ENCODE peak calls at places on chromosomes 5 and 9, in five cellular contexts. Z, R, I, V and A are unnamed samples. For H3K4me1, the result is how much of the 10 kb centered on the place peaks cover.

GRCh38 chr9:133151601-133152525 is 11.9 kb downstream of the GBGT1 start:
- DNase-seq in Z (no peak), I (no peak), R (no peak), V (peak), A (no peak)

GRCh38 chr9:69499959-69500358 is 172.2 kb downstream of the APBA1 start:
- DNase-seq in R (no peak), I (no peak), Z (no peak), V (no peak), A (no peak)

GRCh38 chr5:172796306-172796705 is 25.3 kb upstream of the DUSP1 start:
- DNase-seq in R (no peak), Z (no peak), V (peak), I (peak), A (no peak)

GRCh38 chr9:131478421-131478868 is 24.3 kb upstream of the POMT1 start:
- DNase-seq in I (no peak), Z (no peak), R (no peak), V (peak), A (peak)

GRCh38 chr9:127874301-127875216 is 2.9 kb downstream of the AK1 start:
- DNase-seq in R (no peak), V (no peak), Z (no peak), I (peak), A (no peak)

GRCh38 chr5:150615141-150615699 is 25.2 kb upstream of the SYNPO start:
- DNase-seq in V (no peak), R (no peak), I (peak), Z (peak), A (no peak)

GRCh38 chr9:35517136-35517535 is 27.2 kb downstream of the RUSC2 start:
- DNase-seq in Z (no peak), I (no peak), V (no peak), R (no peak), A (no peak)

GRCh38 chr5:179870403-179870903 is 11.8 kb upstream of the MRNIP start:
- DNase-seq in V (peak), I (no peak), R (no peak), Z (peak), A (peak)

GRCh38 chr9:89919171-89919681 is 314.4 kb downstream of the GADD45G start:
- DNase-seq in I (no peak), V (no peak), R (no peak), Z (peak), A (no peak)

GRCh38 chr5:151547364-151547763 is 43.8 kb downstream of the FAT2 start:
- DNase-seq in Z (no peak), R (no peak), V (no peak), I (no peak), A (no peak)

GRCh38 chr5:115419794-115420585 is 123.5 kb upstream of the CCDC112 start:
- DNase-seq in I (no peak), Z (no peak), V (no peak), R (no peak), A (no peak)

GRCh38 chr5:119055267-119055666 is 15.6 kb upstream of the DMXL1 start:
- DNase-seq in R (no peak), Z (no peak), V (no peak), I (no peak), A (no peak)

GRCh38 chr5:53362521-53362941 is 117.9 kb upstream of the FST start:
- DNase-seq in Z (no peak), I (no peak), V (no peak), R (no peak), A (no peak)

GRCh38 chr5:136375920-136376319 is 10.6 kb upstream of the TRPC7 start:
- DNase-seq in R (no peak), V (no peak), I (no peak), Z (no peak), A (no peak)

GRCh38 chr9:126621919-126622735 is 8.4 kb downstream of the LMX1B start:
- DNase-seq in R (no peak), V (no peak), I (no peak), Z (no peak), A (no peak)

GRCh38 chr9:127955294-127956015 is 17.8 kb upstream of the DPM2 start:
- DNase-seq in I (no peak), Z (peak), R (no peak), V (peak), A (peak)

GRCh38 chr9:95505676-95506437 is 10.9 kb downstream of the PTCH1 start:
- DNase-seq in V (peak), R (no peak), I (peak), Z (peak), A (peak)

GRCh38 chr9:87792831-87793288 is 66.9 kb downstream of the CTSL start:
- DNase-seq in Z (peak), V (peak), I (peak), R (peak), A (peak)

GRCh38 chr5:175714686-175715085 is 56.8 kb downstream of the HRH2 start:
- DNase-seq in R (no peak), V (peak), I (peak), Z (no peak), A (no peak)

GRCh38 chr5:175717837-175718236 is 60.0 kb downstream of the HRH2 start:
- DNase-seq in V (no peak), R (no peak), Z (no peak), I (peak), A (no peak)

GRCh38 chr5:175715627-175716522 is 58.0 kb downstream of the HRH2 start:
- DNase-seq in V (peak), I (peak), Z (no peak), R (no peak), A (peak)

GRCh38 chr5:175713930-175714329 is 56.1 kb downstream of the HRH2 start:
- DNase-seq in Z (no peak), R (no peak), V (peak), I (peak), A (peak)

GRCh38 chr5:175718401-175719108 is 60.7 kb downstream of the HRH2 start:
- DNase-seq in I (peak), V (peak), R (peak), Z (peak), A (no peak)
- TF ChIP-seq CTCF in I (peak), V (peak), R (peak), Z (peak), A (peak)

DNA sequence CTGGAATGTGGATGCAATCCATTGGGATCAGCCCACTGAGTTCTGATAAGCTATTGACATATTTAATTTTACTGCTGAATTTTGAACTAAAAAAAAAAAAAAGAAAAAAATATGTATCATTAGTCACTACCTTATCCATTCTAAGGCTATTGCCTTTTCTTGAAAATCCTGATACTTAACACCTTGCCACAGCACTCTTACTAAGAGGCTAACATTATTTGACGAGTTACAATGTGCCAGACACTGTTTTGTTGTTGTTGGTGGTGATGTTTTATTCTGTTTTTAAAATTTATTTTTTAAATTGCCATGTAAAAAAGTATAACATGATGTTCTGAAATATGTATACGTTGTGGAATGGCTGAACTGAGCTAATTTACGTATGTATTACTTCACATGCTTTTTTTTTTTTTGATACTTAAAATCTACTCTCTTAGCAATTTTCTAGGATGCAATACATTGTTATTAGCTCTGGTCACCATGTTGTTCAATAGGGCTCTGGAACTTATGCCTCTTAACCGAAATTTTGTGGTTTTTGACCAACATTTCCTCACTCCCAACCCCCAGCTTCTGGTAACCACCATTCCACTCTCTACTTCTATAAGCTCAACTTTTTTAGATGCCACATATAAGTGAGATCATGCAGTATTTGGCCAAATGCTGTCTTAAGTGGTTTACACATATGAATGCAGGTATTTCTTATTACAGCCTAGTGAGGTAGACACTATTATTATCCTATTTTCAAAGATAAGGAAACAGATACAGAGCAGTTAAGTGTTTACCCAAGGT is 134.8 kb upstream of the PCA3 start:
- DNase-seq in R (no peak), I (no peak), Z (no peak), V (no peak), A (no peak)
- H3K4me1 ChIP-seq in R (under half), I (under half), Z (under half), V (under half), A (under half)

GRCh38 chr5:5416733-5417132 is 5.7 kb upstream of the ICE1 start:
- DNase-seq in I (no peak), Z (no peak), V (no peak), R (no peak), A (no peak)
- TF ChIP-seq CTCF in I (no peak), Z (no peak), V (no peak), R (no peak), A (no peak)

GRCh38 chr5:157543825-157544622 is 31.6 kb downstream of the ADAM19 start:
- DNase-seq in Z (no peak), V (no peak), I (peak), R (no peak), A (no peak)
- H3K4me1 ChIP-seq in Z (under half), V (half or more), I (half or more), R (half or more), A (under half)

GRCh38 chr5:83093692-83094091 is 16.3 kb downstream of the XRCC4 start:
- DNase-seq in R (no peak), V (no peak), Z (no peak), I (no peak), A (no peak)

GRCh38 chr5:83095163-83095972 is 18.0 kb downstream of the XRCC4 start:
- DNase-seq in V (no peak), I (no peak), Z (no peak), R (no peak), A (no peak)

GRCh38 chr5:83097582-83098265 is 20.4 kb downstream of the XRCC4 start:
- DNase-seq in Z (no peak), I (no peak), R (no peak), V (no peak), A (no peak)

GRCh38 chr5:83096660-83097334 is 19.4 kb downstream of the XRCC4 start:
- DNase-seq in Z (no peak), V (no peak), R (no peak), I (no peak), A (no peak)

GRCh38 chr5:83095973-83096539 is 18.7 kb downstream of the XRCC4 start:
- DNase-seq in V (no peak), I (peak), R (no peak), Z (no peak), A (no peak)
- TF ChIP-seq CTCF in V (no peak), I (no peak), R (no peak), Z (no peak), A (no peak)

DNA sequence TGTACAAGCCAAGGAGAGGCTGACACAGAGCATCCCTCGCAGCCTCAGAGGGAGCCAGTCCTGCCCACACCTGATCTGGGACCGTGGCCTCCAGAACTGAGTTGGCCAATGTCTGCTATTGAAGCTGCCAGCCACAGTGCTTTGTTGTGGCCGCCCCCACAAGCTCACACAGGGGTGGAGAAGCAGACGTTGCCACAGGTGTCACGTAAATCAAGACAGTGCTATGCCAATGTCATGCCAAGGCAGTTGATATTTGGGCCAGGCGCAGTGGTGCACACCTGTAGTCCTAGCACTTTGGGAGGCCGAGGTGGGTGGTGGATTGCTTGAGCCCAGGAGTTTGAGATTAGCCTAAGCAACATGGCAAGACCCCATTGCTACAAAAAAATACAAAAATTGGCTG is 17.3 kb upstream of the TERT start:
- DNase-seq in Z (no peak), R (no peak), V (peak), I (no peak), A (peak)
- H3K4me1 ChIP-seq in Z (under half), R (under half), V (under half), I (under half), A (under half)

GRCh38 chr5:102666164-102666951 is 88.7 kb upstream of the PAM start:
- DNase-seq in R (no peak), Z (peak), I (no peak), V (no peak), A (no peak)

GRCh38 chr5:102668220-102668930 is 86.7 kb upstream of the PAM start:
- DNase-seq in I (no peak), V (no peak), R (no peak), Z (no peak), A (no peak)

GRCh38 chr5:102664946-102665345 is 90.2 kb upstream of the PAM start:
- DNase-seq in Z (no peak), I (no peak), V (no peak), R (no peak), A (no peak)

DNA sequence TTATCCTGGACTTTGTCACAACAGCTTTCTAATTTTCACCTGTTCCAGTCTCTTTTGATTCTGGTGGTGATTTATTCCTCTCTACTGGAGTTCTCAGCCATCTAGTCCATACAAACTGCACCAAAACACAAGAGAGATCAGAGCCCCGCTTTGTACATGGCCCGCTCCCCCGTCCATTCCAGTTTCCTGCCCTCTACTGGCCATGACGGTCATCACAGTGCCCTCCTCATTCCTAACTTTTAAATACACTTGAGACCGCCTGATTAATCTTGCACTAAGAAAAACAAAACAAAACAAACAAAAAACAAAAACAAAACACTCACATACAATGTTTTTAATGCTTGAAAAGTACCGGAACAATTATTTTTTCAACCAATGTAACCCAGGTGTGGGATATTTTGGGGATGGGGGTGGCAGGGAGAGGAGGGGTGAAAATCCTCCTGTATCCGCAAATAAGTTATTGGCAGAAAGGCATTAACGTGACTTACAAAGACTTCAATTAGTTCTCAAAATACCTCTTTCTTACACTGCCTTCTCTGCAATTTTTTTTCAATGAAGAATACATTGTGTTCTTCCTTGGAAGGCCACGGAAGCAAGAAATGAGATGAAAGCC is 84.8 kb upstream of the PAM start:
- DNase-seq in Z (no peak), R (no peak), I (no peak), V (no peak), A (no peak)
- TF ChIP-seq CTCF in Z (no peak), R (peak), I (no peak), V (peak), A (peak)

GRCh38 chr9:135759676-135760300 is 57.8 kb downstream of the KCNT1 start:
- DNase-seq in I (no peak), R (no peak), Z (no peak), V (no peak), A (no peak)

GRCh38 chr9:135761150-135761844 is 59.3 kb downstream of the KCNT1 start:
- DNase-seq in Z (no peak), V (no peak), I (no peak), R (no peak), A (no peak)

GRCh38 chr9:135762921-135763320 is 60.9 kb downstream of the KCNT1 start:
- DNase-seq in I (no peak), V (no peak), Z (no peak), R (no peak), A (no peak)

GRCh38 chr9:135760465-135760864 is 58.5 kb downstream of the KCNT1 start:
- DNase-seq in V (no peak), I (no peak), R (no peak), Z (no peak), A (no peak)

DNA sequence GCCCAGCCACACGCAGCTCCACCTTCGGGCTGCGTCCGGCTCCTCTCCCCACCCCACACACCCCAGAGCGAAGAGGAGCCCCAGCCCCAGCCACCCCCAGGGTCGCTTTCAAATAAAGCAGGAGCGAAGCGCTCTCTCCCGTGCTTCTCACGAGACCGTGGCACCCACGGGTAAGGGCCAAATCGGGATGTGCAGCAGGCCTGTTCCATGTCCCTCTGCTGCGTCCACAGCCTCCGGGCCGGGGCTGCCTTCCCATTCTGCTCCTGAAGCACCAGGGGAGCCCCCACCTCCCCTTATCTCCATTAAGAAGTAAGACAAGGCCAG is 59.8 kb downstream of the KCNT1 start:
- DNase-seq in V (no peak), Z (no peak), I (no peak), R (no peak), A (no peak)
- H3K4me1 ChIP-seq in V (under half), Z (under half), I (under half), R (under half), A (under half)

GRCh38 chr5:166127766-166128565 is 2163.5 kb upstream of the WWC1 start:
- DNase-seq in Z (no peak), R (no peak), I (no peak), V (no peak), A (no peak)
- TF ChIP-seq CTCF in Z (no peak), R (no peak), I (no peak), V (no peak), A (no peak)

DNA sequence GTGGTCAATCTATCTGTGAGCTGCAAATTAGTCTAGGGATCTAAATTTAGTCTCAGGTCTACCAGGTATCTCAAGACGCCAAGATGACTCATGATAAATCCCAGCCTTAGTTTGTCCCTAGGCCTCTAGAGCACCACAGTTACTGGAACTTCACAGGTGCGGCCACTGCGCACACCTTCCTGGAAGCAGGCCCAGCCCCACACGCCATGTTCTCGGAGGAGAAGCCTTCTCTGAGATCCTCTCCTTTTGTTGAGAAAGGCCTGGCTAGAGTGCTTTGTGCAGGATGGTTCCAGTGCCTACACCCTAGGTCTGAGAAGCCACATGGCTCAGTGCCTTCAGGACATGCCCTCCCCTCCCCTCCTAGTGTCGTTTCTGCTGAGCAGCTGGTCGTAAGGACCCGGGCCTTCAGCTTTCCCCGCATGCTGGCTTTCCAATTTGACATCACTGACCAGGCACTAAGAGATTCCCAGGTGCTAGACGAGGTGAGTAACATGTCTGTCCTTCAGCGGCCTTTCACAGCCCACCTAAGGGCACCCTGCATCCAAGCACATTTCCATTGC is 51.9 kb downstream of the IPPK start:
- DNase-seq in I (no peak), V (no peak), R (no peak), Z (no peak), A (no peak)
- H3K4me1 ChIP-seq in I (under half), V (under half), R (under half), Z (under half), A (under half)